ENCODE peak calls at places on chromosomes 16 and 17, in four cellular contexts. H, N, X and R are unnamed samples. For H3K36me3, the result is how much of the 10 kb centered on the place peaks cover.

GRCh38 chr16:85664580-85665372 is 24.0 kb downstream of the GINS2 start:
- DNase-seq in N (no peak), X (no peak), H (peak), R (peak)

GRCh38 chr17:79382313-79382712 is 228.5 kb downstream of the RBFOX3 start:
- DNase-seq in N (no peak), X (no peak), H (no peak), R (no peak)

GRCh38 chr17:73936908-73937627 is 266.4 kb upstream of the RPL38 start:
- DNase-seq in H (no peak), X (no peak), N (no peak), R (no peak)

GRCh38 chr17:64641499-64641898 is 20.6 kb downstream of the SMURF2 start:
- DNase-seq in N (peak), H (no peak), X (peak), R (no peak)

GRCh38 chr17:34156741-34157589 is 98.1 kb upstream of the CCL2 start:
- DNase-seq in X (no peak), H (no peak), N (no peak), R (no peak)

GRCh38 chr16:1181715-1182671 is 29.1 kb downstream of the CACNA1H start:
- DNase-seq in X (peak), N (peak), H (peak), R (peak)

GRCh38 chr17:12712941-12713340 is 47.3 kb downstream of the MYOCD start:
- DNase-seq in H (no peak), N (no peak), X (no peak), R (no peak)

GRCh38 chr17:5912927-5913565 is 157.1 kb upstream of the WSCD1 start:
- DNase-seq in N (no peak), H (no peak), X (no peak), R (no peak)

GRCh38 chr16:56518435-56518834 is 1.4 kb downstream of the BBS2 start:
- DNase-seq in X (no peak), N (no peak), H (no peak), R (no peak)

GRCh38 chr16:69613283-69614154 is 47.8 kb downstream of the NFAT5 start:
- DNase-seq in N (no peak), H (no peak), X (no peak), R (no peak)

GRCh38 chr16:4564661-4565267 is 8.6 kb downstream of the C16orf96 start:
- DNase-seq in X (no peak), N (no peak), H (no peak), R (no peak)

GRCh38 chr17:48047113-48047740 is 932 bp upstream of the NFE2L1 start:
- DNase-seq in X (no peak), H (no peak), N (peak), R (no peak)

GRCh38 chr16:29926675-29927522 is 873 bp upstream of the KCTD13 start:
- DNase-seq in N (peak), H (no peak), X (no peak), R (no peak)

GRCh38 chr17:15278381-15278780 is 13.3 kb upstream of the PMP22 start:
- DNase-seq in H (no peak), N (no peak), X (no peak), R (no peak)

GRCh38 chr17:66426397-66427033 is 124.1 kb downstream of the PRKCA start:
- DNase-seq in X (peak), H (no peak), N (no peak), R (no peak)

GRCh38 chr16:77211880-77212735 is 12.9 kb downstream of the SYCE1L start:
- DNase-seq in X (peak), N (peak), H (peak), R (peak)

GRCh38 chr17:19247423-19247822 is 10.3 kb downstream of the EPN2 start:
- DNase-seq in N (no peak), H (peak), X (no peak), R (no peak)

GRCh38 chr17:64423881-64424280 is 25.0 kb upstream of the MILR1 start:
- DNase-seq in H (no peak), X (no peak), N (no peak), R (no peak)

GRCh38 chr17:8125947-8126305 is 2.0 kb upstream of the HES7 start:
- DNase-seq in H (no peak), N (no peak), X (peak), R (no peak)

DNA sequence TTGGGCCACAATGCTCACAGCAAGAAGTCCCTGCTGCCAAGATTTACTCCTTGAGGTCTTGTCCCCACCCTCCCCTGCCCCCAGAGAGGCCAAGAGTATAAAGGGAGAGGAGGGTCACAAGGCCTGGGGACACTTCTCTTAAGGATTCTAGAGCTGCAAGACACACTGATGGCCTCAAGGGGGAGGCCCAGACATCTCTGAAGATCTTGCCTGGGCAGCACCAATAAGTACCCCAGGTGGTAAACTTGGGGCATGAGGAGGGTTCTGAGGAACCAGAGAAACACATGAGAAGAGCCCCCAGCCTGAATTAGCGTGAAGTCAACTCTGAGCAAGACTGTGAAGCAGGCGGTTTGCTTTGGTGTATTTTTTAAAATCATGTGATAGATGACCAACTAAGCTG is 26.8 kb upstream of the MTMR4 start:
- DNase-seq in H (no peak), N (no peak), X (peak), R (no peak)
- TF ChIP-seq CTCF in H (no peak), N (no peak), X (peak), R (no peak)

DNA sequence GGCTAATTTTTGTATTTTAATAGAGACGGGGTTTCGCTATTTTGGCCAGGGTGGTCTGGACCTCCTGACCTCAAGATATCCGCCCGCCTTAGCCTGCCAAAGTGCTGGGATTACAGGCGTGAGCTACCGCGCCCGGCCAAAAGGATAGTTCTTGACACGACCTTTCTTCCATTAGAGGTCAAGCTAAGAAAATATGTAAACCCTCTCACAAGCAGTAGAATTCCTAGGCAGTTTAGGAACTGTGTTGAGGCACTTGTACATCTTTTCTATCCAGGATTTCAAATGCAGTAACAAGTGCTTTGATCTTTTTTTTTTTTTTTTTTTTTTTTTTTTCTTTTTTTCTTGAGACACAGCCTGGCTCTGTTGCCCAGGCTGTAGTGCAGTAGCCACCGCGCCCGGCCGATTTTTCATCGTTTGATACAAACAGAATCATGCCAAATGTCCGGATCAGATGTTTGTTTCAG is 1.4 kb upstream of the ARL6IP1 start:
- DNase-seq in X (no peak), N (no peak), H (no peak), R (no peak)
- H3K27ac ChIP-seq in X (peak), N (no peak), H (no peak), R (no peak)

GRCh38 chr17:18201108-18201507 is 17.5 kb downstream of the ALKBH5 start:
- DNase-seq in X (no peak), N (no peak), H (no peak), R (no peak)
- H3K36me3 ChIP-seq in X (half or more), N (under half), H (half or more), R (under half)

GRCh38 chr16:20349615-20350014 is 2.9 kb downstream of the UMOD start:
- DNase-seq in H (no peak), N (no peak), X (peak), R (no peak)
- TF ChIP-seq CTCF in H (no peak), N (no peak), X (peak), R (no peak)

GRCh38 chr17:28749516-28750177 is 5.8 kb downstream of the TRAF4 start:
- DNase-seq in X (no peak), H (no peak), N (no peak), R (no peak)
- H3K27ac ChIP-seq in X (no peak), H (peak), N (no peak), R (no peak)

DNA sequence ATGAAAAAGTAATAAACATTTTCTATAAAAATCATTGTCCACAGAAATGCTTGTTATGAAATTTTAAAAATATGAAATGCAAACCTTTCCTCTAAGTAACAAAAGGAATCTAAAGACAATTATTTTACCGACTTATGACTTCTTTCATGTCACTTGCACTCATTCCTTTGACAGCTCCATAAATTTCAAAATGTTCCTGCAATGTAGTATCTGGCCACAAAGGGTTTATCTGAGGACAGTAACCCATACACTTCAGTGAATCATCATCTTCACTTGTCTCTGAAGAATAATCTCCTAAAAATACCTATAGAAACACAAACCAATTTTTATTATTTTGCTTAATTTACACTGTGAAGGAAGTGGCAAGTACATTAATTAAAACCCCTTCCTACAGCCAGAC is 25.6 kb upstream of the ABCA10 start:
- DNase-seq in X (no peak), H (no peak), N (no peak), R (no peak)
- H3K36me3 ChIP-seq in X (under half), H (under half), N (under half), R (under half)

DNA sequence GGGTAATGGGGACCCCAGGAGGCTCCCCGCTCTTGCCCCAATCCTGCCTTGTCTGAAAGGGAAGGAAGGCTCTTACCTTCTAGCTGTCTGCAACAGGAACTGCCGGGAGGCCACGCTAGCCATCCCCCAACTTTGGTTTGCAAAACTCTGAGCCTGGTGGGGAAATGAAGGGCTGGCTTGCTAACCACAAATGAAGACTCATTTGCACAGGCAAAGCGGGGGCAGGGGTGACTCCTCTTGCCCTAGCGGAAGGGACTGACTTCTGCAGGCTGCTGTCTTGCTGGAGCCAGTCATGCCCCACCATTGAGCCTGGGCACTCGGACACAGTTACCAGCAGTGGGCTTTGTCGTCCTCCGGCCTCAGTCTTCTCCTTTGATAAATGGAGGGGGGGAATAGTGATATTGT is 52.6 kb downstream of the PLCG2 start:
- DNase-seq in H (peak), X (no peak), N (peak), R (peak)
- TF ChIP-seq CTCF in H (no peak), X (no peak), N (no peak), R (no peak)

GRCh38 chr17:83099570-83100181 is 20.3 kb downstream of the METRNL start:
- DNase-seq in H (no peak), N (no peak), X (no peak), R (no peak)

GRCh38 chr17:83100220-83100852 is 20.9 kb downstream of the METRNL start:
- DNase-seq in X (no peak), H (no peak), N (peak), R (no peak)

GRCh38 chr17:83099086-83099540 is 19.7 kb downstream of the METRNL start:
- DNase-seq in N (no peak), H (no peak), X (no peak), R (no peak)

GRCh38 chr17:83101805-83102480 is 22.5 kb downstream of the METRNL start:
- DNase-seq in H (no peak), X (no peak), N (no peak), R (no peak)

GRCh38 chr17:83100853-83101391 is 21.5 kb downstream of the METRNL start:
- DNase-seq in X (no peak), H (no peak), N (no peak), R (no peak)
- H3K27ac ChIP-seq in X (no peak), H (no peak), N (peak), R (no peak)